ENCODE peak calls at places on chromosomes 11 and 22, in six cellular contexts. C is Peyer's patch, I is epithelial cell of esophagus, P is A549, B is spleen, W is RWPE1. M is an unnamed sample.

GRCh38 chr11:19934828-19935259 is 222.2 kb downstream of the NAV2 start:
- DNase-seq in C (no peak), I (peak), P (no peak), B (no peak), W (no peak), M (no peak)

GRCh38 chr11:134949121-134949591 is 537.1 kb upstream of the B3GAT1 start:
- DNase-seq in C (no peak), W (peak), B (no peak), I (peak), P (no peak), M (no peak)

GRCh38 chr22:19643448-19644313 is 70.6 kb upstream of the SEPTIN5 start:
- DNase-seq in B (no peak), I (no peak), W (no peak), P (no peak), C (no peak), M (no peak)

GRCh38 chr22:17891427-17892167 is 117.3 kb upstream of the BID start:
- DNase-seq in I (no peak), P (no peak), C (peak), B (no peak), W (no peak), M (no peak)

GRCh38 chr11:95993438-95994339 is 69.8 kb upstream of the MTMR2 start:
- DNase-seq in W (no peak), I (no peak), C (no peak), P (no peak), B (no peak), M (no peak)

GRCh38 chr22:39209756-39210155 is 35.0 kb downstream of the PDGFB start:
- DNase-seq in I (no peak), B (peak), C (no peak), W (no peak), P (no peak), M (no peak)

GRCh38 chr11:108137212-108137611 is 15.8 kb downstream of the ACAT1 start:
- DNase-seq in W (no peak), P (no peak), C (no peak), B (no peak), I (no peak), M (no peak)

GRCh38 chr11:72703281-72704008 is 29.2 kb upstream of the PDE2A start:
- DNase-seq in P (no peak), W (no peak), I (no peak), B (no peak), C (no peak), M (peak)

GRCh38 chr11:16815047-16815767 is 76.8 kb downstream of the C11orf58 start:
- DNase-seq in W (no peak), I (no peak), P (no peak), B (peak), C (no peak), M (no peak)

GRCh38 chr11:125378596-125378995 is 117.5 kb downstream of the FEZ1 start:
- DNase-seq in I (no peak), W (no peak), B (peak), C (no peak), P (no peak), M (no peak)

GRCh38 chr11:120279490-120279889 is 39.5 kb downstream of the POU2F3 start:
- DNase-seq in W (no peak), B (no peak), C (no peak), I (no peak), P (no peak), M (no peak)

GRCh38 chr11:27242591-27242990 is 120.4 kb downstream of the CCDC34 start:
- DNase-seq in P (no peak), C (no peak), W (no peak), I (no peak), B (no peak), M (no peak)

GRCh38 chr22:49823289-49824045 is 4.2 kb downstream of the BRD1 start:
- DNase-seq in B (no peak), W (no peak), I (no peak), C (peak), P (no peak), M (no peak)

GRCh38 chr11:99371257-99371656 is 350.5 kb downstream of the CNTN5 start:
- DNase-seq in B (no peak), W (no peak), I (no peak), P (no peak), C (no peak), M (no peak)

GRCh38 chr11:128790200-128790599 is 76.9 kb downstream of the KCNJ1 start:
- DNase-seq in C (no peak), P (no peak), I (no peak), W (no peak), B (no peak), M (no peak)

GRCh38 chr11:126929186-126930085 is 71.1 kb downstream of the KIRREL3 start:
- DNase-seq in P (no peak), I (peak), B (no peak), W (no peak), C (no peak), M (no peak)

GRCh38 chr22:45548991-45549736 is 46.5 kb downstream of the FBLN1 start:
- DNase-seq in C (peak), P (peak), B (no peak), I (peak), W (peak), M (no peak)

GRCh38 chr11:40054631-40055030 is 1404.8 kb downstream of the LRRC4C start:
- DNase-seq in B (no peak), C (no peak), P (no peak), I (peak), W (no peak), M (no peak)

GRCh38 chr22:21451545-21452520 is 15.4 kb upstream of the TMEM191C start:
- DNase-seq in C (no peak), W (no peak), P (no peak), I (no peak), B (peak), M (no peak)

GRCh38 chr22:18048441-18048898 is 24.1 kb upstream of the MICAL3 start:
- DNase-seq in W (no peak), B (peak), P (no peak), I (no peak), C (no peak), M (no peak)

GRCh38 chr11:6968816-6969215 is 42.6 kb downstream of the ZNF215 start:
- DNase-seq in W (no peak), C (no peak), P (no peak), B (no peak), I (peak), M (no peak)

GRCh38 chr22:30420401-30421178 is 5.0 kb upstream of the MTFP1 start:
- DNase-seq in W (peak), P (peak), I (peak), C (no peak), B (no peak), M (no peak)

GRCh38 chr11:46693597-46694012 is 6.8 kb downstream of the ARHGAP1 start:
- DNase-seq in C (no peak), P (no peak), I (peak), B (no peak), W (no peak), M (no peak)

GRCh38 chr22:22959147-22959827 is 71.7 kb downstream of the IGLL5 start:
- DNase-seq in P (peak), W (peak), B (peak), I (peak), C (no peak), M (peak)

GRCh38 chr22:31768422-31769059 is 14.7 kb downstream of the DEPDC5 start:
- DNase-seq in B (no peak), P (no peak), W (no peak), I (peak), C (no peak), M (no peak)

GRCh38 chr11:45752136-45752535 is 52.8 kb upstream of the SLC35C1 start:
- DNase-seq in C (no peak), I (no peak), P (no peak), B (peak), W (no peak), M (no peak)

GRCh38 chr11:62127426-62127825 is 3.6 kb downstream of the INCENP start:
- DNase-seq in W (no peak), P (no peak), I (no peak), B (no peak), C (no peak), M (no peak)

GRCh38 chr11:77407613-77408012 is 66.3 kb downstream of the PAK1 start:
- DNase-seq in I (peak), W (peak), P (peak), C (peak), B (no peak), M (no peak)

GRCh38 chr11:21411114-21411513 is 741.7 kb downstream of the NELL1 start:
- DNase-seq in W (no peak), B (no peak), P (no peak), C (no peak), I (no peak), M (no peak)

GRCh38 chr11:25562417-25562816 is 769.5 kb upstream of the ANO3 start:
- DNase-seq in B (no peak), P (no peak), I (no peak), C (no peak), W (no peak), M (no peak)

GRCh38 chr11:4523666-4524065 is 21.3 kb upstream of the OR52M1 start:
- DNase-seq in I (no peak), B (no peak), C (no peak), W (no peak), P (no peak), M (no peak)

GRCh38 chr11:78277314-78277994 is 88.7 kb downstream of the USP35 start:
- DNase-seq in C (peak), B (no peak), P (no peak), W (no peak), I (no peak), M (no peak)

GRCh38 chr22:40396882-40397281 is 26.5 kb downstream of the SGSM3 start:
- DNase-seq in C (no peak), W (peak), B (no peak), I (peak), P (no peak), M (peak)

GRCh38 chr11:102446606-102447005 is 6.0 kb downstream of the TMEM123 start:
- DNase-seq in I (peak), P (peak), B (no peak), W (peak), C (no peak), M (no peak)

GRCh38 chr11:9228086-9228485 is 37.1 kb downstream of the DENND5A start:
- DNase-seq in P (no peak), B (no peak), W (no peak), I (no peak), C (no peak), M (no peak)

GRCh38 chr11:10784229-10785145 is 24.2 kb downstream of the EIF4G2 start:
- DNase-seq in W (no peak), C (no peak), P (no peak), B (no peak), I (no peak), M (no peak)

GRCh38 chr11:114251797-114252327 is 44.3 kb upstream of the NNMT start:
- DNase-seq in P (no peak), C (no peak), B (no peak), W (no peak), I (no peak), M (no peak)

GRCh38 chr11:33633251-33634003 is 67.2 kb downstream of the C11orf91 start:
- DNase-seq in C (no peak), P (peak), W (peak), I (peak), B (no peak), M (no peak)

GRCh38 chr11:34302046-34302921 is 55.5 kb downstream of the ABTB2 start:
- DNase-seq in W (no peak), P (no peak), I (peak), B (no peak), C (no peak), M (no peak)

DNA sequence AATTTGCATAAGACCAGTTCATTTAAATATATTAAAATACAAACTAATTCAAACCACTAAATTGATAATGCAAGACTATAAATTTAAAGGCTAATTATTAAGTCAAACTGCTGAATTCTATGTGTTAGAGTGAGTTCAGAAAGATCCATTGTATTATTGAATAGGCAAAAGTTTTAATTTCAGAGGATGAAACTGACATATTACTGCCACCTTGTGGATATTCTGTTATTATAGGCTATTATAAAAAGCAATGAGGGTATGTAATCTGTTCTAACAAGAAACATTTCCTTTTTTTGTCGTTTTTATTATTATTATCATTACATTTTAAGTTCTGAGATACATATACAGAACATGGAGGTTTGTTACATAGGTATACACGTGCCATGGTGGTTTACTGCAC is 20.9 kb upstream of the NAALAD2 start:
- DNase-seq in B (no peak), I (peak), W (no peak), C (no peak), P (no peak), M (no peak)
- TF ChIP-seq CTCF in B (no peak), I (peak), W (peak), C (no peak), P (peak), M (peak)

GRCh38 chr22:24270556-24271405 is at the start of gene SPECC1L:
- DNase-seq in C (peak), I (peak), P (peak), B (peak), W (peak), M (peak)
- TF ChIP-seq CTCF in C (peak), I (no peak), P (no peak), B (no peak), W (no peak), M (no peak)

GRCh38 chr11:22624742-22625447 is 728 bp downstream of the FANCF start:
- DNase-seq in I (peak), C (peak), B (no peak), W (peak), P (peak), M (peak)
- TF ChIP-seq CTCF in I (peak), C (peak), B (no peak), W (peak), P (peak), M (no peak)

GRCh38 chr11:23022854-23023253 is 162.6 kb upstream of the CCDC179 start:
- DNase-seq in I (no peak), W (no peak), B (no peak), C (no peak), P (no peak), M (no peak)

GRCh38 chr11:23023319-23023718 is 163.0 kb upstream of the CCDC179 start:
- DNase-seq in C (no peak), B (no peak), P (no peak), W (no peak), I (no peak), M (no peak)

GRCh38 chr11:23021287-23021863 is 161.1 kb upstream of the CCDC179 start:
- DNase-seq in C (no peak), P (peak), I (peak), W (peak), B (no peak), M (no peak)
- TF ChIP-seq CTCF in C (peak), P (peak), I (peak), W (peak), B (no peak), M (peak)

DNA sequence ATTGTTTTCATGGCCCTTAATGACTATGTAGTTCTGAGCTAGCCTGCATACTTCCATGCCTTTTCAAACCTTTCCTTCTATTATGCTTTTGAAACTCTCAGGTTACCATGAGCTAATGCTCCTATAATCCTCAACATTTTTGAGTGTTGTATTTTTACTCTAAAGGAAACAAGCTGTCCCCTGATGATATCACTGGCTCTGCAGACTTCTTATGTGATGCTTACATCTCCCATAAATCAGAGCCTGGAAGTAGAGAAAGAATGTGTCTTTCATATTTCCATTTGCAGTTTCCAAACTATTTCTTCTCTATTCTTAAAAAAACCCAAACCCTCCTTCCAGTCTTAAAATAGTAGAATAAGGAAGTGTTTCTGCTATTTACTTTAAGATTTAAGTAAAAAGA is 159.1 kb upstream of the RAG2 start:
- DNase-seq in I (no peak), W (no peak), C (no peak), P (no peak), B (no peak), M (no peak)
- TF ChIP-seq CTCF in I (no peak), W (no peak), C (no peak), P (no peak), B (no peak), M (no peak)

DNA sequence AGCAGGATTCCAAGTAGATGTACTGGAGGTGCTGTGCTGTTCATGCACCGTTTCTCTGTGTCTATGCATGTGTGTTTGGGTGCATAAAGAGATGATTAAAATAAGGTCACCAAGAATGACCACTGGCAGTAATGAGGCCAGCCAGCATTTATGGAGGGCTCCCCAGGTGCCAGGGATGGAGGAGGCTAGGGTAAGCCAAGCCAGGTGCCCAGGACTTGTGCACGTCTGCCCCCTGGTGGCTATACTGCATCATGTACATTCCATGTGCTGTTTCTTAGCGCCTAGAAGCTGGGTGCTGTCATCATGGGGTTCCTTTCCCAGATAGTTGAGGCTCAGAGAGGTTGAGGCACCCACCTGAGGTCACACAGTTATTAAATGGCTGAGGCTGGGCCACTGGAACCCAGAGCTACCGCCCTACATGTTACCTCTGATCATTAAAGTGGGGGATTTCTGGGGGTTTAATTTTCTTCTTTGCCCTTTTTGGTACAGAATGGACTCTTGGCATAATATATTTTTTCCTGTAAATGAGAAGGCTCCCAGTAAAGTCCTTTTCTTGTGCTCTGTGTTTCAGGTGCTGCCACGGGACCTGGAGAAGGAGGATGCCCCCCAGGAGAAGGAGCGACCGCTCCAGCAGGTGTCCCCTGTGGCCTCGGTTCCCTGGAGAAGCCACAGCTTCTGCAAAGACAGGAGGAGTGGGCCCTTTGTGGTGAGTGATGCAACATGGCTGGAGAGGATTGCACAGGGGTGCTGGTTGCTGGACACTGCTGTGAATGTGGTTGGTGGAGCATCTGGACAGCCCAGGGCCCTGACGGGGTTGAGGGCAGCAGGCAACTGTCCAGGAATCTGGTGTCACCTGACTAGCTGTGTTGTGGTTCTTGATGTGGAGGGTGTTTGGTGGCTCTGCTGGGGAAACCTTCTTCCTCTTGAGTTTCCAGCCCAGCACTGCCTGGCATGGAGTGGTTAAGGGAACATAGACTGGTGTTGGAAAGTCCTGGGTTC is 96.4 kb downstream of the KIAA1671 start:
- DNase-seq in P (peak), I (peak), B (peak), W (peak), C (peak), M (no peak)
- TF ChIP-seq CTCF in P (peak), I (peak), B (peak), W (peak), C (peak), M (peak)

GRCh38 chr11:69683764-69684333 is 8.7 kb upstream of the LTO1 start:
- DNase-seq in W (peak), I (peak), B (peak), C (no peak), P (peak), M (no peak)
- TF ChIP-seq CTCF in W (peak), I (peak), B (no peak), C (peak), P (peak), M (peak)